ENCODE peak calls at places on chromosomes 4 and X, in five cellular contexts. S is bronchial epithelial cell, Q is fibroblast of lung, F is small intestine, H is A549. G is an unnamed sample.

GRCh38 chr4:86542319-86543027 is 51.6 kb upstream of the PTPN13 start:
- DNase-seq in F (no peak), Q (no peak), H (no peak), S (no peak), G (no peak)

GRCh38 chr4:38456096-38456495 is 207.9 kb upstream of the KLF3 start:
- DNase-seq in H (no peak), Q (no peak), S (no peak), F (peak), G (no peak)

GRCh38 chrX:115650449-115650848 is 89.5 kb downstream of the PLS3 start:
- DNase-seq in S (peak), H (no peak), F (no peak), Q (peak), G (no peak)

GRCh38 chr4:8274772-8275241 is 5.3 kb downstream of the HTRA3 start:
- DNase-seq in Q (peak), S (no peak), H (no peak), F (peak), G (no peak)

GRCh38 chr4:74279716-74280115 is 28.6 kb upstream of the EPGN start:
- DNase-seq in S (no peak), H (no peak), F (no peak), Q (no peak), G (no peak)

GRCh38 chr4:70901607-70901983 is 574 bp upstream of the MOB1B start:
- DNase-seq in H (no peak), Q (no peak), S (peak), F (no peak), G (no peak)

GRCh38 chr4:24210332-24210902 is 320.6 kb upstream of the PPARGC1A start:
- DNase-seq in S (peak), F (no peak), H (peak), Q (peak), G (no peak)

GRCh38 chr4:107999932-108000539 is 10.3 kb downstream of the HADH start:
- DNase-seq in F (no peak), H (no peak), Q (no peak), S (peak), G (no peak)

GRCh38 chrX:107167163-107167921 is 38.9 kb downstream of the NUP62CL start:
- DNase-seq in S (peak), H (no peak), F (no peak), Q (no peak), G (no peak)

GRCh38 chr4:178966644-178967043 is 1524.4 kb upstream of the AGA start:
- DNase-seq in Q (no peak), H (no peak), F (no peak), S (no peak), G (no peak)

GRCh38 chrX:21153033-21153432 is 221.2 kb upstream of the CNKSR2 start:
- DNase-seq in S (no peak), F (no peak), H (no peak), Q (no peak), G (no peak)

GRCh38 chr4:25702848-25703247 is 47.2 kb downstream of the SLC34A2 start:
- DNase-seq in H (no peak), F (peak), Q (peak), S (no peak), G (no peak)

GRCh38 chr4:81453024-81453423 is 18.7 kb downstream of the RASGEF1B start:
- DNase-seq in Q (no peak), H (no peak), S (no peak), F (no peak), G (no peak)

GRCh38 chr4:48804584-48805301 is 24.7 kb upstream of the FRYL start:
- DNase-seq in S (no peak), H (no peak), Q (no peak), F (no peak), G (no peak)

GRCh38 chr4:55947912-55948725 is 626 bp upstream of the CEP135 start:
- DNase-seq in Q (peak), S (peak), F (peak), H (peak), G (peak)

GRCh38 chr4:184807261-184807660 is 18.5 kb downstream of the ACSL1 start:
- DNase-seq in H (no peak), F (no peak), Q (peak), S (no peak), G (no peak)

GRCh38 chr4:94744830-94745229 is 12.9 kb upstream of the BMPR1B start:
- DNase-seq in H (no peak), F (no peak), S (no peak), Q (no peak), G (no peak)

GRCh38 chr4:101282076-101282844 is 65.1 kb downstream of the PPP3CA start:
- DNase-seq in Q (no peak), H (no peak), F (no peak), S (no peak), G (no peak)

GRCh38 chr4:134708026-134708425 is 506.4 kb upstream of the PABPC4L start:
- DNase-seq in Q (no peak), F (no peak), S (peak), H (no peak), G (no peak)

GRCh38 chr4:161376275-161376674 is 787.5 kb downstream of the FSTL5 start:
- DNase-seq in S (peak), H (no peak), Q (peak), F (no peak), G (no peak)

GRCh38 chr4:7027284-7027683 is 15.9 kb upstream of the TADA2B start:
- DNase-seq in F (no peak), S (no peak), H (no peak), Q (no peak), G (no peak)

GRCh38 chr4:98784947-98785693 is 126.7 kb upstream of the TSPAN5 start:
- DNase-seq in H (no peak), S (no peak), F (peak), Q (no peak), G (no peak)

GRCh38 chr4:15234101-15234500 is 193.7 kb upstream of the C1QTNF7 start:
- DNase-seq in F (no peak), Q (peak), H (no peak), S (peak), G (no peak)

GRCh38 chr4:124183231-124183630 is 529.3 kb downstream of the ANKRD50 start:
- DNase-seq in H (no peak), Q (no peak), S (no peak), F (no peak), G (no peak)

GRCh38 chr4:124181045-124181444 is 531.5 kb downstream of the ANKRD50 start:
- DNase-seq in F (no peak), H (no peak), Q (no peak), S (no peak), G (no peak)

GRCh38 chr4:124177647-124178425 is 534.7 kb downstream of the ANKRD50 start:
- DNase-seq in H (peak), Q (peak), F (no peak), S (peak), G (no peak)

GRCh38 chr4:124178449-124179021 is 534.0 kb downstream of the ANKRD50 start:
- DNase-seq in Q (peak), H (no peak), S (peak), F (no peak), G (no peak)

GRCh38 chr4:124179521-124180186 is 532.9 kb downstream of the ANKRD50 start:
- DNase-seq in Q (no peak), H (no peak), F (no peak), S (no peak), G (no peak)
- H3K4me3 ChIP-seq in Q (no peak), H (no peak), F (no peak), S (no peak), G (no peak)

DNA sequence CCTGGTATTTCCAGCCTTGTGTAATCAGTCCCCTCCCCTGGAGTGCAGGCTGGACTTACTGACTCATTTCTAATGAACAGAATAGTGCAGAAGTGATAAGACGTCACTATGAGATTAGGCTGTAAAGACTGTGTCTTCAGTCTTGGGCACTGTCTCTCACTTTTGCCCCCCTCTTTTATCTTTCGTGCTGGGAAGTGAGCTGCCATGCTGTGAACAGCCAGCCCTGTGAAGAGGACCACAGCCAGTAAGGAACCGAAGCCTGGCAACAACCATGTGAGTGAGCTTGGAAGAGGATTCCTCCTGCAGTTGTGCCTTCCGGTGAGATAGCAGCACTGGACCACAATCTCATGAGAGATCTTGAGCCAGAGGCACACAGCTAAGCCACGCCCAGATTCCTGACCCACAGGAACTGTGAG is 67.5 kb upstream of the GPR34 start:
- DNase-seq in Q (peak), H (peak), S (peak), F (peak), G (no peak)
- H3K4me3 ChIP-seq in Q (no peak), H (peak), S (no peak), F (no peak), G (no peak)

GRCh38 chr4:153934689-153935017 is 145.8 kb upstream of the SFRP2 start:
- DNase-seq in S (no peak), H (no peak), Q (no peak), F (no peak), G (no peak)
- H3K4me3 ChIP-seq in S (no peak), H (no peak), Q (no peak), F (no peak), G (no peak)

GRCh38 chr4:173525118-173526033 is 4.7 kb downstream of the HAND2 start:
- DNase-seq in S (no peak), Q (no peak), H (no peak), F (no peak), G (no peak)
- H3K4me3 ChIP-seq in S (no peak), Q (no peak), H (no peak), F (no peak), G (no peak)

GRCh38 chr4:47741200-47741599 is 96.7 kb downstream of the CORIN start:
- DNase-seq in Q (no peak), F (no peak), S (peak), H (no peak), G (no peak)
- H3K4me3 ChIP-seq in Q (no peak), F (no peak), S (no peak), H (no peak), G (no peak)

DNA sequence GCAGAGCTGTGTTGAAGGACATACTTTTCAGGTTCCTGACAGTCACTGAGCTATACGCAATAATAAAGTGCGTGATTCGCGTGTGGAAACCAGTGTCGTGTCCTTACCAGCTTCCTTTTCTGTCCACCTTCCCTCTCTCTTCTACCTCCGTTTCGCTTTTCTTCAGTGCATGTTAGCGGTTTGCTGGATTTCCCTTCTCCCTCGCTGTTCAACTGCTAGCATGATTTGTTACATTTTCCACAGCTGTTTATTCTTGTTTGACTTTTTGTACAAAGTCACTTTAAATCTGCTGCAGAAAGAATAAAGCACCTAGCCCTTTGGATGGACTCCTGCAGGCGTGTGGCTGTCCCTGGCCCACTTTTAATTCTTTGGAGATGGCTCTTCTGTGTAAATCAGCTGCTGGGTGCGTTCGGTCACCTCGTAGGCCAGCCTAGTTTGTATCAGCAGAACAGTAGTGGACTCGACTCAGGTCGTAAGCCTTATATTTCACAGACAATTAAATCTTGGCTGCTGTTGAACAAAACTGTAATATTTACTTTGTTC is 8.9 kb upstream of the HAND2 start:
- DNase-seq in H (no peak), F (no peak), S (no peak), Q (no peak), G (no peak)
- H3K4me3 ChIP-seq in H (peak), F (no peak), S (no peak), Q (no peak), G (peak)

G was measured in CD4-positive, alpha-beta memory T cell.